ENCODE peak calls at places on chromosomes 6 and 20, in four cellular contexts. M is IMR-90, G is mesendoderm, I is H1. C is an unnamed sample.

GRCh38 chr6:169082817-169083540 is 170.7 kb downstream of the THBS2 start:
- DNase-seq in M (no peak), G (no peak), I (no peak), C (no peak)

GRCh38 chr6:143759666-143760065 is 81.9 kb downstream of the PHACTR2 start:
- DNase-seq in M (peak), G (no peak), I (no peak), C (no peak)

GRCh38 chr20:53827996-53828672 is 234.5 kb upstream of the ZNF217 start:
- DNase-seq in M (peak), G (peak), I (no peak), C (no peak)

GRCh38 chr6:44580901-44581300 is 193.4 kb downstream of the CDC5L start:
- DNase-seq in M (peak), G (no peak), I (no peak), C (no peak)

GRCh38 chr6:31422587-31422986 is 19.2 kb downstream of the MICA start:
- DNase-seq in M (no peak), G (peak), I (no peak), C (no peak)

GRCh38 chr6:90175627-90176538 is 120.8 kb downstream of the BACH2 start:
- DNase-seq in M (no peak), G (no peak), I (no peak), C (no peak)

GRCh38 chr6:2988426-2989331 is 11.0 kb upstream of the NQO2 start:
- DNase-seq in M (peak), G (peak), I (peak), C (peak)

GRCh38 chr20:9035129-9035528 is 33.8 kb upstream of the PLCB4 start:
- DNase-seq in M (peak), G (peak), I (no peak), C (no peak)

GRCh38 chr20:47360489-47361267 is 4.2 kb upstream of the ZMYND8 start:
- DNase-seq in M (peak), G (peak), I (peak), C (peak)

GRCh38 chr6:80541186-80541585 is 434.7 kb downstream of the BCKDHB start:
- DNase-seq in M (peak), G (peak), I (no peak), C (no peak)

GRCh38 chr6:167078745-167079144 is 44.2 kb upstream of the CCR6 start:
- DNase-seq in M (no peak), G (no peak), I (no peak), C (no peak)

GRCh38 chr20:39132093-39132492 is 169.9 kb downstream of the DHX35 start:
- DNase-seq in M (no peak), G (no peak), I (no peak), C (no peak)

GRCh38 chr6:112640895-112641294 is 293.8 kb downstream of the RFPL4B start:
- DNase-seq in M (peak), G (no peak), I (no peak), C (no peak)

GRCh38 chr6:13249817-13250216 is 78.5 kb downstream of the TBC1D7 start:
- DNase-seq in M (no peak), G (no peak), I (no peak), C (no peak)

GRCh38 chr20:49479785-49480184 is 2.7 kb downstream of the KCNB1 start:
- DNase-seq in M (no peak), G (no peak), I (no peak), C (no peak)

GRCh38 chr20:61170521-61170920 is 81.5 kb upstream of the CDH4 start:
- DNase-seq in M (no peak), G (peak), I (peak), C (peak)

GRCh38 chr6:116253505-116254296 is at the start of gene TSPYL4:
- DNase-seq in M (peak), G (peak), I (peak), C (peak)

GRCh38 chr20:47741669-47742345 is 43.5 kb downstream of the SULF2 start:
- DNase-seq in M (no peak), G (no peak), I (no peak), C (no peak)

GRCh38 chr20:51128198-51128597 is 105.3 kb upstream of the KCNG1 start:
- DNase-seq in M (peak), G (no peak), I (no peak), C (peak)

GRCh38 chr20:16761305-16761829 is 13.2 kb downstream of the OTOR start:
- DNase-seq in M (peak), G (peak), I (peak), C (peak)

DNA sequence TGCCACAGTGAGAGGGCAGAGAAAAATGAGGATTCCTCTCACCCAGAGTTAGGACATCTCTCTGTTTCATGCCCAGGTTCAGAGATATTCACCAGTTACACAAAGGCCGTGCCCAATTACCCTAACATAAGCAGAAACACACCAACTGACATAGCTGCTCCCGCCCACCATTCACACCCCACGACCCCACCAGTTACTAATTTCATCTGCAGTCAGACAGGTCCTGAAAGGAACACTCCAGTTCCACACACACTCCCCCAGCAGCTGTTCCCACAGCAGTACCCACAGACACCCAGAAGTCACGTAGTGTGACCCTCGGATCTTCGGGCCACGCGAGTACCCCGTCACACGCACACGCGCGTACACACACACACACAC is 532 bp downstream of the TMEM74B start:
- DNase-seq in M (no peak), G (no peak), I (no peak), C (no peak)
- H3K56ac ChIP-seq in M (no peak), G (peak), I (no peak), C (no peak)

DNA sequence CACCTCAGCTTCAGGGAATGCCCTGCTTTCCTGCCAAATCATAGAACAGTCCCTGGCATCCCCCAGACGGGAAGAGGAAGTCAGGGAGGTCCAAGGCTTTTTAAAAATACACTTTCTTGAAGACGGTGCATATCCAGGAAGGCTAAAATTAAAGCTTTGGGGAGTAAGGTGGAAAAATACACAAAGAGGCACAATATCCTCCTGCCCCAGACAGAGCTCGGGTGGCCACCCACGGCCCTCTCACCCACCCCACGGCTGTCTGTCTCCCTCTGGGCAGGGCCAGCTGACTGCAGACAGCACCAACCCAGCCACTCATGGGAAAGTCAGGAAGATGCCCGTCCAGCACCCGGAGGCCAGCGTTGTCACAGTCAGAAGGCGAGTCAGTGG is 53.6 kb downstream of the BMP7 start:
- DNase-seq in M (no peak), G (no peak), I (no peak), C (no peak)
- H3K18ac ChIP-seq in M (no peak), G (no peak), I (no peak), C (no peak)

GRCh38 chr6:48086187-48086586 is 24.8 kb downstream of the PTCHD4 start:
- DNase-seq in M (no peak), G (no peak), I (no peak), C (no peak)
- H3K56ac ChIP-seq in M (no peak), G (no peak), I (no peak), C (no peak)

DNA sequence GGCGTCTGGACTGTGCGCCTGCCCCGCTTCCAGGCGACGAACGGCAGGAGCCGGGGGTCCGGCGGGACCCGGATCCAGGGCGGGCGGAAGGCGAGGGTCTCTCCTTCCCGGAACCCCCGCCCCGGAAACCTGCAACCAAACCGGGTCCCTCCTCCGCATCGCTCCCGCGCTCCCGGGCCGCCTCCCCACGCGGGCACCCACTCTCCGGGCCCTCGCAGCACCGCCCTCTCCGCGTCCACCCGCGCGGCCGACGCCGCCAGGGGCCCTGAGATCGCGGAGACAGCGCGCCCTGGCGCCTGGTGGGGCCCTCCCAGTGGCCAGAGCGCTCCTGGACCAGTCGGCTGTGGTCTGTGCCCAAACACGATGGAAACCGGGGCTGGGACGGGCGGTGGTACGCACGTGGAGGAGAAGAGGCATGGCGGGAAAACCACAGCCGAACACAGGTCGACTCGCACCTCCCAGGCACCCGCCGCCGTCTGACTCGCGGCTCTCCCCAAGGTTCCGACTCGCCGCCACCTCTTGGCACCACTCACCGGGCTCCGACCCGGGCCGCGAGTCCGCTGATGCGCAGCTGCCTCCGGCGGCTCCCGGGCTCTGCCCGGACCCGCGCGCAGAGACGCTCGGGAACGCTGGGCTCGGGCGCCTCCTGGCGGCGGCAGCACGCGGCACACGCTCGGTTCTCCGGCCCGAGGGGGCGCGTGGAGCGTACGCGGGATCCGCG is 7.9 kb downstream of the NKX2-2 start:
- DNase-seq in M (peak), G (peak), I (peak), C (peak)
- H3K18ac ChIP-seq in M (no peak), G (no peak), I (no peak), C (peak)

DNA sequence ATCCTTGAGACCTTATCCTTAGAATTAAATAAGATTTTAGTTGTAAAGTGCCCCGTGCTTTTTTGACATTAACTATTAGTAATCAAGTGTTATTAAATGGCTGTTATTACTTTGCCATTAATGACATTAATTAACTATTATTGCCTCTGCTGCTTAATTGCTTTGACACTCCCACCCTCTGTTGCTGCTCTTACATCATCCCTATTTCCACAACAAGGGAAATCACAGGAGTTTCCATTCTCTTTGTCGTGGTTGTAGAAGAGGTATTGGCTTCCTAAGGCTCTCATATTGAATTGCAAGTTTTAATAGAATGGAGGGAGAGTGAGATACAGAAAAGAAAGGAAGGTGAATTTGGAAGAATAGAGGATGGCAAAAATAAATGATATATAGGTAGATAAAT is 545.8 kb downstream of the MMUT start:
- DNase-seq in M (no peak), G (no peak), I (no peak), C (no peak)
- H3K56ac ChIP-seq in M (no peak), G (no peak), I (no peak), C (no peak)

GRCh38 chr20:43849496-43850197 is 65.0 kb upstream of the TOX2 start:
- DNase-seq in M (peak), G (no peak), I (no peak), C (no peak)
- H3K18ac ChIP-seq in M (peak), G (no peak), I (no peak), C (no peak)

DNA sequence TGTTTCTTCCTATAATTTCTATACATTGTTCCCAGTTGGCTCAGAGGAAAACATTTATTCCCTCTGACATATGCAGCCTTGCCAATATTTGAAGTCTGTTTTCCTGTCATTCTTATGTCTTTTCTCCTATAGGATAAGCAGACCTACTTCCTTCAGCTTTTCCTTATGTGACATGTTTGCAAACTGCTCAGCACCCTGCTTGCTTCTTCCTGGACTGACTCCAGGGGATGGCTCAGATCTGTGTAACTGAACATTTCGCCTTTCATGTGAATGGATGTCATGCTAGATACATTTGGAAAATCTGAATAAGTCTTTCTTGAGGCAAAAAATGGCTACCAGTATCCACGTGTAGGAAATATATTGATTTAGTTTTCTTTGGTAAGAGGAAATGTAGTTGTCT is 113.2 kb downstream of the CARMIL1 start:
- DNase-seq in M (no peak), G (no peak), I (no peak), C (no peak)
- H3K56ac ChIP-seq in M (no peak), G (no peak), I (no peak), C (no peak)

GRCh38 chr6:37483917-37484785 is 15.5 kb downstream of the CCDC167 start:
- DNase-seq in M (peak), G (peak), I (peak), C (peak)
- H3K18ac ChIP-seq in M (no peak), G (no peak), I (no peak), C (no peak)

GRCh38 chr6:83431545-83432165 is 804 bp upstream of the ME1 start:
- DNase-seq in M (no peak), G (peak), I (no peak), C (peak)
- H3K56ac ChIP-seq in M (peak), G (peak), I (no peak), C (no peak)

DNA sequence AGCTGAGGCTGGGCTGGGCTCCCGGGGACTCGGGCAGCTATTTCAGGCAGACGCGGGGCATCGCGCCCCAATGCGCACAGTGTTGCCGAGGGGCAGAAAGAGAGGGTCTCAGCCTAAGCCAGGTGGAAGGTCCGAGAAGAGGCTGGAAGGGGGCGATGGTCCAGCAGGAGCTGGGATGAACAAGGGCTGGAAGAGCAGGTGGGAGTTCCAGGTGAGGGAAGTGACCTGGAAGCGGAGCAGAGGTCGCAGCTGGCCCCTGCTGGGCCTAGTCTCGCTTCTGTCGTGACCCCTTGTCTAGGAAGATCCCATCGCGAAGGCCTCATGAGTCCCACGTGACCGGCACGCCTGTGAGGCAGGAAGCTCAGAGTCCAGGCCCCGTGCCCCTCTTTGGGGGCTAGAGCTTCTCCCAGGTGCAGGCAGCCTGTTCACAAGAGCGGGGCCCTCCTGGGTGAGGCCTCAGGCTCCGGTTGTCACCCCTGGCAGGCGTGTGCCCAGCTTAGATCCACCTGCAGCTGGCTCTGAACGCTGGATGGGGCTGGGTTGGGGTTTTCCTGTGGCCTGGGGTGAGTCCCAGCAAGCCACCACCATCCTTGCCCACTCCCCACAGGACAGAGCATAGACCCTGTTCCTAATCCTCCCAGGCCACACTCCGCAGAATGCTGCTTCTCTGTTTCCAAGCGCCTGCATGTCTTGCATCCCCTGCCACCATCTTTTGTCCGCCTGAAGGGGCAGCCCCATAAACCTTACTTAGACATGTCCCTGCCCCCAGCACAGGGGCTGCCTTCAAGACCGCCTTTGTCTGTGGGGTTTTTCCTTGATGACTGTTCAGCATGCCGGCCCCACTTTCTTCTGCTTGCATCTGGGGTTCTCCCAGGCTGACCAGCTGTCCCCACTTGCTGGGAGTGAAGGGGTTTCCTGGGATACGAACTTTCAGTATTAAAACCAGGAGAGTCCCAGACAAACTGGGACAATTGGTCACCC is 15.1 kb downstream of the SLC22A3 start:
- DNase-seq in M (no peak), G (no peak), I (no peak), C (no peak)
- H3K18ac ChIP-seq in M (no peak), G (no peak), I (no peak), C (no peak)

C was measured in H9.